ENCODE peak calls at places on chromosomes 6 and 20, in eight cellular contexts. T is activated CD4-positive, alpha-beta T cell treated with anti-CD3 and anti-CD28 coated beads for 36 hours; H is choroid plexus epithelial cell; R is stimulated activated naive CD8-positive, alpha-beta T cell treated with anti-CD3 and anti-CD28 coated beads, Interleukin-15, Interleukin-2, amounts not matched to agents 100 U/mL and 50 U/mL, for 24 hours; Q is LoVo; K is activated T-cell treated with anti-CD3 and anti-CD28 coated beads, Interleukin-2, amount 50 U/mL, for 1 hour; F is memory B cell; D is NCI-H345. L is an unnamed sample.

GRCh38 chr6:100346203-100346602 is 118.5 kb downstream of the SIM1 start:
- DNase-seq in F (no peak), H (peak), R (no peak), D (no peak), K (no peak), T (no peak), Q (no peak), L (no peak)

GRCh38 chr6:41488392-41489129 is 57.6 kb upstream of the FOXP4 start:
- DNase-seq in D (no peak), F (no peak), H (peak), K (no peak), Q (no peak), R (no peak), T (no peak), L (no peak)

GRCh38 chr20:44691424-44692423 is 23.4 kb upstream of the CCN5 start:
- DNase-seq in F (no peak), H (no peak), D (no peak), K (no peak), Q (no peak), T (no peak), R (no peak), L (no peak)

GRCh38 chr6:104771258-104771832 is 88.4 kb downstream of the HACE1 start:
- DNase-seq in Q (peak), H (peak), K (no peak), F (no peak), D (peak), R (no peak), T (no peak), L (peak)

GRCh38 chr6:158660331-158660730 is 10.5 kb downstream of the SYTL3 start:
- DNase-seq in K (peak), R (peak), Q (peak), T (peak), D (peak), F (peak), H (peak), L (peak)

GRCh38 chr6:164753517-164753916 is 555.9 kb downstream of the C6orf118 start:
- DNase-seq in H (peak), Q (no peak), D (no peak), T (no peak), F (no peak), R (no peak), K (no peak), L (no peak)

GRCh38 chr6:4564746-4565145 is 211.5 kb upstream of the CDYL start:
- DNase-seq in D (no peak), T (no peak), Q (no peak), H (no peak), K (no peak), R (no peak), F (no peak), L (no peak)

GRCh38 chr20:47286681-47287080 is 69.8 kb downstream of the ZMYND8 start:
- DNase-seq in H (no peak), F (no peak), R (no peak), K (no peak), D (no peak), Q (no peak), T (no peak), L (no peak)

GRCh38 chr20:38732981-38733380 is 8.7 kb downstream of the SLC32A1 start:
- DNase-seq in K (no peak), H (no peak), F (no peak), T (no peak), Q (no peak), R (no peak), D (no peak), L (no peak)

GRCh38 chr6:168666751-168667427 is 225.9 kb downstream of the SMOC2 start:
- DNase-seq in T (no peak), K (no peak), Q (no peak), F (no peak), R (no peak), H (no peak), D (no peak), L (no peak)

GRCh38 chr6:160069459-160069858 is 52.2 kb upstream of the SLC22A1 start:
- DNase-seq in K (no peak), F (no peak), D (no peak), T (no peak), R (no peak), Q (no peak), H (no peak), L (no peak)

L was measured in NCI-H774.